ENCODE peak calls at places on chromosomes 13 and 19, in five cellular contexts. I is type B pancreatic cell, P is AG09309, S is thoracic aorta, Y is nephron progenitor cell. C is an unnamed sample.

GRCh38 chr19:1298235-1298634 is 12.6 kb downstream of the EFNA2 start:
- DNase-seq in I (no peak), P (no peak), S (no peak), Y (no peak), C (no peak)

GRCh38 chr13:74751739-74752138 is 617.5 kb upstream of the KLF12 start:
- DNase-seq in I (no peak), P (no peak), S (no peak), Y (no peak), C (no peak)

GRCh38 chr13:78054152-78054551 is 135.5 kb upstream of the EDNRB start:
- DNase-seq in I (no peak), P (no peak), S (no peak), Y (no peak), C (no peak)

GRCh38 chr13:24287748-24288287 is 21.6 kb upstream of the C1QTNF9 start:
- DNase-seq in I (no peak), P (no peak), S (no peak), Y (no peak), C (no peak)

GRCh38 chr13:105991622-105992254 is 543.7 kb downstream of the EFNB2 start:
- DNase-seq in I (no peak), P (peak), S (no peak), Y (no peak), C (no peak)

GRCh38 chr19:53192771-53193533 is at the start of gene ZNF665:
- DNase-seq in I (peak), P (peak), S (peak), Y (peak), C (peak)

GRCh38 chr19:15323496-15324235 is 8.7 kb downstream of the BRD4 start:
- DNase-seq in I (no peak), P (no peak), S (no peak), Y (no peak), C (peak)

GRCh38 chr13:60303166-60303565 is 93.9 kb upstream of the TDRD3 start:
- DNase-seq in I (no peak), P (no peak), S (no peak), Y (no peak), C (no peak)

GRCh38 chr19:55544776-55545439 is 435 bp downstream of the SBK3 start:
- DNase-seq in I (no peak), P (no peak), S (no peak), Y (no peak), C (no peak)

GRCh38 chr13:35279500-35279899 is 197.0 kb downstream of the MAB21L1 start:
- DNase-seq in I (no peak), P (no peak), S (no peak), Y (peak), C (no peak)

GRCh38 chr13:72657379-72657778 is 70.0 kb downstream of the MZT1 start:
- DNase-seq in I (no peak), P (no peak), S (no peak), Y (no peak), C (no peak)

DNA sequence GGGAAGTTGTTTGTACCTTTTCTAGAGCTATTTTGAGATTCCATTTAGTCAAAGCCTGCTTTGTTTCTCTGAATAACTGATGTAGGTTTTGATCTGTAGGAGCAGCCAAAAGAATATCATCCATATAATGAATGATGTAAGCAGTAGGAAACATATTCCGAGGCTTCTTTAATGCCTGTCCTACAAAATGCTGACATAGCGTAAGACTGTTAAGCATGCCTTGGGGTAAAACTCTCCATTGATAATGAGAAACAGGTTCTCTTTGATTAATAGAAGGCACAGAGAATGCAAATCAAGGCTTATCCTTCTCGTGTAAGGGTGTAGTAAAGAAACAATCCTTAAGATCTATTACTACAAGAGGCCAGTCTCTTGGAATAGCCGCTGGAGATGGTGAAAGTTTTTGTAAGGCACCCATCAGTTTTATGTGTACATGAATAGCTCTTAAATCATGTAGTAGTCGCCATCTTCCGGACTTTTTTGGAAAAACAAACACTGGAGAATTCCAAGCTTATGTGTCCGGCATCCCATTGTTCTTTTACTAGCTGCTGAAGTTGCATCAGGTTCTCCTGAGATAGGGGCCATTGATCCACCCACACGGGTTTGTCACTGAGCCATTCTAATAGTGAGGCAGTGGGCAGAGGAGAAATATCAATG is 13.5 kb downstream of the FPR3 start:
- DNase-seq in I (no peak), P (peak), S (no peak), Y (no peak), C (no peak)
- TF ChIP-seq CTCF in I (no peak), P (peak), S (no peak), Y (no peak), C (peak)

DNA sequence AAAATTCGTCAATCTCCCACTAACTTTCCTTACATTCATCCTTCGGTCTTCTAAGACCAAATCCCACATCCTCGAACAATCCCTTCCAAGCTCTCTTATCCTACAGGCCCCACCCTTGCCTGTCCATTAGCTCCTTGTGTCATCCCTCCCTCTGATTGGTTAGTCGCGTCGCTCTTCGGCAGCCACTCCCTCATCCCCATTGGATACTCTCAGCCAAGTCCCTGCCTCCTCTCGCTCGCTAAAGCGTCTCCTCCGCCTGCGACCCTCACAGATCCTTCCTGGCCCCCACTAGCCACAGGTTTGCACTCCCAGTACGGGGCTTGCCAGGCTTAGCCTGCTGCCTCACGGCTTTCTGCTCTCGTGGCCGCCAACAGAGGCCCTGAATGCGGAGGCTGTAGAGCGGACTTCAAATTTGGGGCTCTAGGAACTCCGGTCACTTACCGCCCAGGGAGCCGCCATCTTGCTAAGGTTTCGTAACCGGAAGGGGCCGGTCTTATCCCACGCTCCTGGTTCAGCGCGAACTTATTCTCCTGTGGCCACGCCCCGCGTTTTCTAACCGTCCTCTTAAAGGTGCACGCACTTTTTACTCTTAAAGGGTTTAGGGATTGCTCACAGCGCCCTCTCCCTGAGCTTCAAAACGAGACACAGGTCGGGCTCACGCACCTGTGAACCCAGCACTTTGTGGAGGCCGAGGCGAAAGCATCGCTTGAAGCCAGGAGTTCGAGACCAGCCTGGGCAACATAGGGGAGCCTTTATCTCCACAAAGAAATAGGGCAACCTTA is at the start of gene DMAC2:
- DNase-seq in I (peak), P (peak), S (peak), Y (peak), C (peak)
- TF ChIP-seq CTCF in I (peak), P (peak), S (no peak), Y (peak), C (peak)

GRCh38 chr13:110616103-110617101 is 1.1 kb downstream of the NAXD start:
- DNase-seq in I (no peak), P (no peak), S (peak), Y (no peak), C (peak)
- TF ChIP-seq CTCF in I (peak), P (no peak), S (no peak), Y (no peak), C (no peak)

GRCh38 chr19:31254611-31255010 is 94.6 kb downstream of the TSHZ3 start:
- DNase-seq in I (no peak), P (no peak), S (no peak), Y (no peak), C (no peak)
- TF ChIP-seq CTCF in I (no peak), P (no peak), S (no peak), Y (no peak), C (no peak)

DNA sequence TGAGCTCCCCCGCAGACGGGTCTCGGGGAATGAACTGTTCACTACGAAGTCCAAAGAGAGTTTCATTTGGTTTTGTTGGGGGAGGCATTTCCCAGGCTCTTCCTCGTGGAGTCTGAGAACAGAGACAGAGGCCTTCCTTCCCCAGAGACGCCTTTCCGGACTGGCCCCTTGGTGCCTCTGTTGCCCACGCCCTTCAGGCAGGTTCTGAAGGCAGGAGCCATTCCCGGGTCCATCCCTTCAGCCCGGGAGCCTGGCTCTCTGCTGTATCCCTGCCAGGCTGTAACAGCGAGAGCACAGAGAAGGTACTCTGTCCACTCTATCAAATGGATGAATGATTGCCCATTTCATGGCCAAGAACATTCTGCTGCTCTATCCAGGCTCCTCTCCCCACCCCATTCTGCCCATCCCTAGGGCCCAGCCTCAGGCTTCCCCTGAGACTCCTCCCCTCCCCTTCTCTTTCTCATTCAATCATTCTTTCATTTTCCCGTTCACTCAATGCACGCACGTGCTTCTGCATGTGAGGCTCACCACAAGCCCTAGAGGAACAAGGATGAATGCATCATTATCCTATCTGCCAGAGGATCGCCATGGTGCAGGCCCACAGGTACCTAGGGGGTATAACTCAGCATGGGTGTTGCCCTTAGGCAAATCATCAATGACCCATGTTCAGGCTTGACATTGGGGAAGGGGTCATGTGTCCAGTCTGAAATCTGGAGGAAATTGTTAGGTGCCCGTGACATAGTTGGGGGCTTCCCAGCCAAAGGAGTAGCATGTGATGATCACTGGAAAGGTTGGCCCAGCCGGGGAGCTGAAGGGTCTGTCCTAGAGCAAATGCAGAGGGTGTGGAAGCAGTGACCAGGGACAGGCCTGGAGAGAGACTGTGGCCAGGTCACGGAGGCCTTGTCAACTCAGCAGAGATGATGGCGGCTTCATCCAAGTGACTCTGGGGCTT is 298.7 kb downstream of the ZNF536 start:
- DNase-seq in I (no peak), P (no peak), S (no peak), Y (no peak), C (no peak)
- TF ChIP-seq CTCF in I (no peak), P (no peak), S (no peak), Y (no peak), C (no peak)

C was measured in adrenal gland.